ENCODE peak calls at places on chromosomes 4 and X, in six cellular contexts. One of them, this sample, is unnamed.
A peak's percentile ranks its signal among the peaks of the same experiment; 100 is the strongest.

GRCh38 chr4:140935259-140935658 is 179.1 kb upstream of the TBC1D9 start:
- DNase-seq in H1: no peak
- DNase-seq in lung: no peak
- DNase-seq in omental fat pad: no peak
- DNase-seq in H9: no peak
- DNase-seq in amniotic stem cell: no peak
- DNase-seq in this sample: no peak

GRCh38 chrX:20487227-20487626 is 220.5 kb upstream of the RPS6KA3 start:
- DNase-seq in amniotic stem cell: peak; percentile 21
- DNase-seq in H9: no peak
- DNase-seq in H1: no peak
- DNase-seq in omental fat pad: no peak
- DNase-seq in lung: no peak
- DNase-seq in this sample: no peak

GRCh38 chr4:6920174-6920573 is 10.5 kb downstream of the TBC1D14 start:
- DNase-seq in amniotic stem cell: no peak
- DNase-seq in omental fat pad: no peak
- DNase-seq in H1: no peak
- DNase-seq in H9: no peak
- DNase-seq in lung: peak; percentile 83
- DNase-seq in this sample: no peak

GRCh38 chrX:67654301-67654700 is 110.5 kb downstream of the AR start:
- DNase-seq in H1: no peak
- DNase-seq in omental fat pad: no peak
- DNase-seq in amniotic stem cell: no peak
- DNase-seq in lung: no peak
- DNase-seq in H9: no peak
- DNase-seq in this sample: no peak

GRCh38 chr4:111537861-111538260 is 607.4 kb upstream of the FAM241A start:
- DNase-seq in lung: no peak
- DNase-seq in omental fat pad: no peak
- DNase-seq in H1: no peak
- DNase-seq in H9: no peak
- DNase-seq in amniotic stem cell: no peak
- DNase-seq in this sample: no peak

GRCh38 chr4:137069473-137069872 is 462.8 kb downstream of the PCDH18 start:
- DNase-seq in H1: no peak
- DNase-seq in lung: no peak
- DNase-seq in H9: no peak
- DNase-seq in omental fat pad: no peak
- DNase-seq in amniotic stem cell: no peak
- DNase-seq in this sample: no peak

GRCh38 chr4:138263438-138263837 is 21.3 kb upstream of the SLC7A11 start:
- DNase-seq in lung: no peak
- DNase-seq in amniotic stem cell: no peak
- DNase-seq in omental fat pad: no peak
- DNase-seq in H9: no peak
- DNase-seq in H1: no peak
- DNase-seq in this sample: no peak

GRCh38 chrX:148567229-148567628 is 66.8 kb downstream of the AFF2 start:
- DNase-seq in lung: no peak
- DNase-seq in amniotic stem cell: no peak
- DNase-seq in H9: no peak
- DNase-seq in H1: no peak
- DNase-seq in omental fat pad: no peak
- DNase-seq in this sample: no peak

GRCh38 chr4:13483142-13484044 is 747 bp downstream of the RAB28 start:
- DNase-seq in lung: peak; percentile 46
- DNase-seq in omental fat pad: peak; percentile 28
- DNase-seq in H1: no peak
- DNase-seq in H9: peak; percentile 66
- DNase-seq in amniotic stem cell: peak; percentile 63
- DNase-seq in this sample: no peak

GRCh38 chrX:56279869-56280268 is 47.7 kb downstream of the KLF8 start:
- DNase-seq in omental fat pad: no peak
- DNase-seq in H1: no peak
- DNase-seq in amniotic stem cell: no peak
- DNase-seq in lung: no peak
- DNase-seq in H9: no peak
- DNase-seq in this sample: no peak

GRCh38 chrX:44183329-44183728 is 160.1 kb downstream of the EFHC2 start:
- DNase-seq in lung: no peak
- DNase-seq in H9: no peak
- DNase-seq in H1: no peak
- DNase-seq in omental fat pad: no peak
- DNase-seq in amniotic stem cell: no peak
- DNase-seq in this sample: no peak

GRCh38 chrX:153775631-153776595 is 4.9 kb upstream of the SRPK3 start:
- DNase-seq in lung: no peak
- DNase-seq in amniotic stem cell: no peak
- DNase-seq in omental fat pad: no peak
- DNase-seq in H1: no peak
- DNase-seq in H9: no peak
- DNase-seq in this sample: peak; percentile 64

GRCh38 chr4:54695359-54696149 is 37.8 kb downstream of the KIT start:
- DNase-seq in H9: no peak
- DNase-seq in H1: no peak
- DNase-seq in lung: no peak
- DNase-seq in omental fat pad: no peak
- DNase-seq in amniotic stem cell: no peak
- DNase-seq in this sample: no peak

GRCh38 chrX:119234931-119235555 is 1.0 kb upstream of the PGRMC1 start:
- DNase-seq in H1: no peak
- DNase-seq in lung: no peak
- DNase-seq in omental fat pad: no peak
- DNase-seq in H9: peak; percentile 46
- DNase-seq in amniotic stem cell: no peak
- DNase-seq in this sample: no peak

GRCh38 chr4:47837582-47838294 is at the start of gene CORIN:
- DNase-seq in H9: peak; percentile 59
- DNase-seq in lung: no peak
- DNase-seq in omental fat pad: no peak
- DNase-seq in H1: no peak
- DNase-seq in amniotic stem cell: no peak
- DNase-seq in this sample: no peak

GRCh38 chr4:26772096-26772495 is 88.5 kb upstream of the STIM2 start:
- DNase-seq in H9: no peak
- DNase-seq in H1: no peak
- DNase-seq in omental fat pad: no peak
- DNase-seq in lung: no peak
- DNase-seq in amniotic stem cell: no peak
- DNase-seq in this sample: no peak